ENCODE peak calls at places on chromosomes 13 and 19, in ten cellular contexts. E is left ventricle myocardium inferior; L is heart left ventricle; K is H9; I is ascending aorta; B is fibroblast of lung; P is CD4-positive, alpha-beta memory T cell; H is mammary epithelial cell; Q is thoracic aorta; M is vagina. F is an unnamed sample.
A peak's percentile ranks its signal among the peaks of the same experiment; 100 is the strongest.

GRCh38 chr19:29255006-29255405 is 42.1 kb upstream of the UQCRFS1 start:
- DNase-seq in E (no peak), L (no peak), K (peak; percentile 15), I (no peak), B (no peak), P (no peak), H (no peak), Q (no peak), M (no peak), F (no peak)

GRCh38 chr19:5767949-5768348 is 16.6 kb downstream of the PRR22 start:
- DNase-seq in E (no peak), L (no peak), K (no peak), I (no peak), B (no peak), P (no peak), H (no peak), Q (no peak), M (no peak), F (no peak)

GRCh38 chr19:18253716-18254115 is 20.5 kb downstream of the IQCN start:
- DNase-seq in E (no peak), L (no peak), K (no peak), I (no peak), B (no peak), P (no peak), H (peak; percentile 60), Q (no peak), M (no peak), F (no peak)

GRCh38 chr13:114315074-114315785 is 927 bp downstream of the CHAMP1 start:
- DNase-seq in E (no peak), L (no peak), K (no peak), I (no peak), B (peak; percentile 6), P (peak; percentile 39), H (no peak), Q (no peak), M (no peak), F (no peak)

GRCh38 chr19:49327878-49328544 is 3.0 kb upstream of the SLC6A16 start:
- DNase-seq in E (no peak), L (no peak), K (peak; percentile 51), I (peak; percentile 31), B (peak; percentile 10), P (peak; percentile 43), H (no peak), Q (no peak), M (no peak), F (no peak)

GRCh38 chr13:102983496-102983895 is 82.7 kb downstream of the SLC10A2 start:
- DNase-seq in E (no peak), L (no peak), K (no peak), I (no peak), B (no peak), P (no peak), H (peak; percentile 61), Q (no peak), M (no peak), F (no peak)

GRCh38 chr13:43388282-43389034 is 365.1 kb downstream of the DNAJC15 start:
- DNase-seq in E (no peak), L (no peak), K (no peak), I (no peak), B (no peak), P (no peak), H (peak; percentile 86), Q (no peak), M (no peak), F (no peak)

GRCh38 chr19:19107663-19108062 is 30.6 kb downstream of the TMEM161A start:
- DNase-seq in E (no peak), L (no peak), K (peak; percentile 53), I (no peak), B (no peak), P (no peak), H (no peak), Q (no peak), M (no peak), F (no peak)

GRCh38 chr19:2325261-2326046 is 2.9 kb downstream of the LSM7 start:
- DNase-seq in E (no peak), L (no peak), K (no peak), I (no peak), B (no peak), P (no peak), H (no peak), Q (no peak), M (no peak), F (no peak)

GRCh38 chr13:97726664-97727235 is 226.7 kb upstream of the IPO5 start:
- DNase-seq in E (no peak), L (no peak), K (no peak), I (peak; percentile 67), B (no peak), P (no peak), H (no peak), Q (no peak), M (peak; percentile 49), F (no peak)

GRCh38 chr19:13053761-13054604 is 48.7 kb downstream of the LYL1 start:
- DNase-seq in E (peak; percentile 93), L (peak; percentile 95), K (no peak), I (peak; percentile 93), B (peak; percentile 98), P (no peak), H (peak; percentile 89), Q (no peak), M (no peak), F (no peak)

GRCh38 chr19:42111811-42112210 is 20.4 kb downstream of the POU2F2 start:
- DNase-seq in E (no peak), L (no peak), K (no peak), I (no peak), B (peak; percentile 76), P (no peak), H (peak; percentile 79), Q (no peak), M (no peak), F (no peak)

GRCh38 chr19:42110658-42111057 is 21.6 kb downstream of the POU2F2 start:
- DNase-seq in E (no peak), L (no peak), K (no peak), I (no peak), B (no peak), P (no peak), H (no peak), Q (no peak), M (no peak), F (no peak)

GRCh38 chr19:42109896-42110295 is 22.4 kb downstream of the POU2F2 start:
- DNase-seq in E (no peak), L (no peak), K (no peak), I (no peak), B (no peak), P (no peak), H (no peak), Q (no peak), M (no peak), F (no peak)

GRCh38 chr19:42113641-42114348 is 18.5 kb downstream of the POU2F2 start:
- DNase-seq in E (no peak), L (peak; percentile 56), K (peak; percentile 80), I (peak; percentile 69), B (peak; percentile 98), P (no peak), H (peak; percentile 96), Q (no peak), M (no peak), F (no peak)

DNA sequence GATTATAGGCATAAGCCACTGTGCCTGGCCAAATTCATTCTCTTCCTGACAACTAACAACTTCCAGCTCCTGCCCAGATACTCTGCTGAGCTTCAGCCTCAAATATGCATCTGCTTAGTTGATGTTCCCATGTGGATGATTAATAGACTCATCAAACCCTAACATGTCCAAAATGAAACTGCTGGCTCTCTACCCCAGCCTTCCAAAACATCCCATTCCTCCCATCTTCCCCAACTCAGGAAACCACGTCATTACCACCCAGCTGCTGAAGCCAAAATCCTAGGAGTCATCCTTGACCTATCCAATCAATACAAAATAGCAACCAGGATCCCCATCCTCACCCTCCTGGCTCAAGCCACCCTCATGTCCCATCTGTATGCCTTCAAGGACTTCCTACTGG is 20.9 kb downstream of the POU2F2 start:
- DNase-seq in E (no peak), L (no peak), K (no peak), I (no peak), B (peak; percentile 80), P (no peak), H (peak; percentile 79), Q (no peak), M (no peak), F (no peak)
- H3K4me1 ChIP-seq in E (peaks cover 22% of the 10 kb centered on the region), L (peaks cover 15% of the 10 kb centered on the region), K (peaks cover 9% of the 10 kb centered on the region), I (peaks cover 6% of the 10 kb centered on the region), B (peaks cover 35% of the 10 kb centered on the region), P (peaks cover 6% of the 10 kb centered on the region), H (peaks cover 50% of the 10 kb centered on the region), Q (peaks cover 12% of the 10 kb centered on the region), M (peaks cover 5% of the 10 kb centered on the region), F (no peaks in the 10 kb centered on the region)

GRCh38 chr13:112991611-112992010 is 22.6 kb downstream of the MCF2L start:
- DNase-seq in E (no peak), L (no peak), K (no peak), I (no peak), B (no peak), P (no peak), H (no peak), Q (no peak), M (no peak), F (no peak)

GRCh38 chr13:112987625-112988024 is 18.6 kb downstream of the MCF2L start:
- DNase-seq in E (no peak), L (no peak), K (no peak), I (no peak), B (no peak), P (no peak), H (no peak), Q (no peak), M (no peak), F (no peak)

GRCh38 chr13:112994084-112994780 is 25.2 kb downstream of the MCF2L start:
- DNase-seq in E (no peak), L (no peak), K (no peak), I (no peak), B (no peak), P (no peak), H (peak; percentile 4), Q (no peak), M (no peak), F (no peak)

GRCh38 chr13:112992931-112993700 is 24.1 kb downstream of the MCF2L start:
- DNase-seq in E (no peak), L (no peak), K (no peak), I (no peak), B (no peak), P (no peak), H (no peak), Q (no peak), M (no peak), F (no peak)

GRCh38 chr13:112990783-112991182 is 21.8 kb downstream of the MCF2L start:
- DNase-seq in E (no peak), L (no peak), K (peak; percentile 79), I (no peak), B (no peak), P (no peak), H (peak; percentile 1), Q (no peak), M (no peak), F (no peak)
- H3K27ac ChIP-seq in E (no peak overlapping the region), L (no peak overlapping the region), K (no peak overlapping the region), I (no peak overlapping the region), B (no peak overlapping the region), P (no peak overlapping the region), H (no peak overlapping the region), Q (no peak overlapping the region), M (no peak overlapping the region), F (no peak overlapping the region)

GRCh38 chr19:4717191-4717965 is 6.3 kb downstream of the DPP9 start:
- DNase-seq in E (no peak), L (no peak), K (no peak), I (no peak), B (peak; percentile 99), P (no peak), H (peak; percentile 48), Q (no peak), M (no peak), F (no peak)
- H3K4me1 ChIP-seq in E (peaks cover 68% of the 10 kb centered on the region), L (peaks cover 38% of the 10 kb centered on the region), K (no peaks in the 10 kb centered on the region), I (peaks cover 13% of the 10 kb centered on the region), B (peaks cover 30% of the 10 kb centered on the region), P (peaks cover 18% of the 10 kb centered on the region), H (peaks cover 67% of the 10 kb centered on the region), Q (peaks cover 13% of the 10 kb centered on the region), M (peaks cover 46% of the 10 kb centered on the region), F (peaks cover 6% of the 10 kb centered on the region)

GRCh38 chr19:942133-942645 is 16.4 kb downstream of the ARID3A start:
- DNase-seq in E (no peak), L (no peak), K (no peak), I (no peak), B (no peak), P (no peak), H (no peak), Q (no peak), M (no peak), F (no peak)
- H3K27ac ChIP-seq in E (no peak overlapping the region), L (no peak overlapping the region), K (no peak overlapping the region), I (no peak overlapping the region), B (no peak overlapping the region), P (no peak overlapping the region), H (no peak overlapping the region), Q (no peak overlapping the region), M (no peak overlapping the region), F (no peak overlapping the region)

F was measured in effector memory CD4-positive, alpha-beta T cell.